ENCODE peak calls at places on chromosomes 6 and 20, in nine cellular contexts. R, S, P, W, J, Z, G, F and B are unnamed samples.

GRCh38 chr6:29947292-29947980 is 5.1 kb downstream of the HLA-A start:
- DNase-seq in J (no peak), P (no peak), F (no peak), G (no peak), R (no peak), Z (no peak), S (no peak), W (no peak), B (no peak)

GRCh38 chr6:84835340-84835739 is 70.9 kb upstream of the TBX18 start:
- DNase-seq in S (no peak), G (no peak), W (no peak), R (no peak), J (no peak), F (no peak), P (no peak), Z (no peak), B (no peak)

GRCh38 chr20:36274248-36274841 is 31.8 kb upstream of the DLGAP4 start:
- DNase-seq in Z (no peak), P (no peak), F (peak; percentile 10), S (no peak), J (no peak), G (no peak), W (no peak), R (no peak), B (no peak)

GRCh38 chr6:40188931-40189330 is 254.7 kb upstream of the MOCS1 start:
- DNase-seq in R (no peak), F (no peak), W (no peak), P (no peak), Z (no peak), G (no peak), J (no peak), S (no peak), B (no peak)

GRCh38 chr20:25454153-25454900 is 46.9 kb downstream of the GINS1 start:
- DNase-seq in P (no peak), F (no peak), W (no peak), J (no peak), Z (no peak), G (no peak), S (no peak), R (no peak), B (no peak)

GRCh38 chr6:76120302-76120701 is 47.8 kb upstream of the IMPG1 start:
- DNase-seq in S (no peak), G (no peak), Z (no peak), R (no peak), F (no peak), J (no peak), P (no peak), W (no peak), B (no peak)

GRCh38 chr20:24100370-24101011 is 111.9 kb upstream of the GGTLC1 start:
- DNase-seq in R (peak; percentile 33), S (peak; percentile 78), J (peak; percentile 64), P (no peak), Z (peak; percentile 16), G (no peak), W (peak; percentile 76), F (peak; percentile 35), B (no peak)

GRCh38 chr6:118893095-118893881 is 664 bp upstream of the ASF1A start:
- DNase-seq in S (peak; percentile 78), R (peak; percentile 87), P (peak; percentile 20), F (no peak), G (peak; percentile 33), J (peak; percentile 74), W (peak; percentile 83), Z (no peak), B (peak; percentile 17)

GRCh38 chr6:137715589-137716045 is 151.4 kb upstream of the TNFAIP3 start:
- DNase-seq in J (no peak), Z (no peak), S (no peak), F (no peak), G (no peak), R (peak; percentile 5), W (no peak), P (no peak), B (no peak)

GRCh38 chr6:33407132-33407718 is 3.6 kb upstream of the PHF1 start:
- DNase-seq in Z (no peak), W (peak; percentile 80), P (no peak), F (no peak), S (peak; percentile 76), R (peak; percentile 56), J (no peak), G (no peak), B (no peak)

GRCh38 chr6:37653933-37654565 is 43.6 kb downstream of the MDGA1 start:
- DNase-seq in G (no peak), F (peak; percentile 34), R (peak; percentile 39), Z (no peak), W (peak; percentile 47), J (peak; percentile 67), P (no peak), S (no peak), B (peak; percentile 72)

GRCh38 chr20:49747707-49748524 is 34.2 kb upstream of the B4GALT5 start:
- DNase-seq in P (no peak), G (no peak), W (peak; percentile 98), F (no peak), Z (no peak), J (peak; percentile 11), S (peak; percentile 98), R (peak; percentile 45), B (no peak)

GRCh38 chr20:57786304-57786942 is 76.6 kb upstream of the PMEPA1 start:
- DNase-seq in S (no peak), J (peak; percentile 5), W (no peak), R (no peak), F (no peak), P (no peak), Z (no peak), G (no peak), B (no peak)

GRCh38 chr6:159056432-159056831 is 11.6 kb upstream of the TAGAP start:
- DNase-seq in R (no peak), G (no peak), W (no peak), Z (no peak), F (no peak), J (no peak), S (no peak), P (no peak), B (no peak)

GRCh38 chr20:3678198-3678597 is 3.6 kb downstream of the ADAM33 start:
- DNase-seq in J (no peak), R (no peak), P (no peak), F (no peak), W (no peak), S (no peak), G (no peak), Z (no peak), B (no peak)

GRCh38 chr6:109896333-109896732 is 81.8 kb upstream of the GPR6 start:
- DNase-seq in P (no peak), J (peak; percentile 6), Z (no peak), G (no peak), S (peak; percentile 4), R (peak; percentile 6), F (no peak), W (no peak), B (no peak)

GRCh38 chr6:52502306-52503029 is 74.4 kb downstream of the TRAM2 start:
- DNase-seq in G (no peak), F (no peak), R (no peak), S (no peak), J (no peak), Z (no peak), W (no peak), P (no peak), B (no peak)

GRCh38 chr6:52503344-52503747 is 73.5 kb downstream of the TRAM2 start:
- DNase-seq in J (no peak), S (no peak), Z (no peak), W (no peak), R (peak; percentile 51), P (no peak), F (no peak), G (no peak), B (no peak)

GRCh38 chr6:52504778-52505127 is 72.1 kb downstream of the TRAM2 start:
- DNase-seq in G (no peak), Z (no peak), J (no peak), F (no peak), S (no peak), W (no peak), P (no peak), R (no peak), B (no peak)

GRCh38 chr6:52505726-52506501 is 70.9 kb downstream of the TRAM2 start:
- DNase-seq in F (no peak), J (no peak), P (no peak), R (no peak), W (no peak), G (no peak), S (no peak), Z (no peak), B (no peak)

DNA sequence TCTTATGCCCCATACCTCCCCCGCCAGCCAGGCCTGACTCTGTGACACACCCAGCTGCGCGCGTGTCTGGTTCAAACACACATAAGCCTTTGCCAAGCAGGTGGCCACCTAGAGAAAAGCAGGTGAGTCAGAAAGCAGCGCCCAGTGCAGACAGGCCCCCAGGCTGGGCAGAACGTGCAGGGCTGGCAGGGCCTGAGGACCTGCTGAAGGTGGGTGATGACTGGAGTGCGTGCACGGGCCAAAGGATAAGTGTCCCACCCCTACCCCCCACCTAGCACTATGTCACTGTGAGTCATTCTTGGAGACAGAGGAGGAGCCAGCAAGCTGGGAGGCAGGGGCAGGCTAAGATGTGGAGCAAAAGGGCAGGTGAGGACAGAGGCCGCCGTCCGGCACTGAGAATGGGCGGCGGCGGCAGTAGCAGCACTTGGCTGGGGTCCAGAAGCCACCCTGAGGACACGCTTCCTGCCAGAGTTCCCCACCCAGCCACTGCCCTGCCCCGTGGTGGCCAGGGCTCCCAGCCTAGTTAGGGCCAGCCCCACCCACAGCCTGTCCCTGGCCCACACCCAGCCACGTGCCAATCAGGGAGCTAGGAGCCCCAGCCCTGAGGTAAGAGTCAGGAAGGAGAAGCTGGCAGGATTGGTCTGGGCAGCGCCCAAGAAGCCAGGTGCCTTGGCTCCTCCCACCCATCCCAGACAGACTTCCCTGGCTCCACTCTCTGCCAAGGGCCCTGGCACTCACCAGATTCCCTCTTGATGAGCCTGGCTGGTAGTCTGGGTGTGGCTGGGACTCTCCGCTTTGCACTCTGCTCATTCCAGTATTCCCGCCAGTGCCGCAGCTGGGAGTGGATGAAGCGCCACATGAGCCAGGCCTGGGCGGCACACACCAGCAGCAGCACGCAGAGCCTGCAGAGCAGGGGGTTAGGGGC is 72.7 kb downstream of the TRAM2 start:
- DNase-seq in J (no peak), S (peak; percentile 82), F (no peak), Z (no peak), G (no peak), W (peak; percentile 69), R (peak; percentile 86), P (no peak), B (no peak)
- TF ChIP-seq CTCF in J (no peak), S (no peak), F (no peak), Z (no peak), G (no peak), W (no peak), R (no peak), P (no peak), B (no peak)

GRCh38 chr20:4887586-4887985 is 113.7 kb downstream of the SLC23A2 start:
- DNase-seq in G (no peak), W (no peak), J (no peak), S (no peak), F (no peak), R (no peak), Z (no peak), P (no peak), B (no peak)
- TF ChIP-seq CTCF in G (no peak), W (no peak), J (no peak), S (no peak), F (no peak), R (no peak), Z (no peak), P (no peak), B (no peak)

GRCh38 chr6:143299253-143300166 is 151.0 kb downstream of the ADAT2 start:
- DNase-seq in G (no peak), F (no peak), P (no peak), S (no peak), R (no peak), Z (no peak), W (no peak), J (peak; percentile 76), B (peak; percentile 41)
- TF ChIP-seq CTCF in G (no peak), F (no peak), P (no peak), S (no peak), R (no peak), Z (no peak), W (no peak), J (peak; percentile 13), B (no peak)

GRCh38 chr6:88477411-88477810 is 311.3 kb upstream of the CNR1 start:
- DNase-seq in F (no peak), Z (no peak), S (no peak), J (no peak), W (no peak), P (no peak), R (no peak), G (no peak), B (no peak)
- TF ChIP-seq CTCF in F (no peak), Z (no peak), S (no peak), J (no peak), W (no peak), P (no peak), R (no peak), G (no peak), B (no peak)